ENCODE peak calls at places on chromosomes 7 and 10, in six cellular contexts. T is body of pancreas, O is HCT116, F is esophagus muscularis mucosa, D is right lobe of liver, V is A549. M is an unnamed sample.

GRCh38 chr10:73408061-73408460 is 5.8 kb downstream of the ANXA7 start:
- DNase-seq in T (no peak), O (no peak), F (no peak), D (no peak), V (no peak), M (no peak)

GRCh38 chr7:66930341-66930740 is 9.3 kb downstream of the TMEM248 start:
- DNase-seq in T (no peak), O (peak), F (no peak), D (no peak), V (peak), M (no peak)

GRCh38 chr7:16028103-16028502 is 341.6 kb upstream of the MEOX2 start:
- DNase-seq in T (no peak), O (no peak), F (no peak), D (no peak), V (no peak), M (peak)

GRCh38 chr7:131189488-131189887 is 138.2 kb upstream of the MKLN1 start:
- DNase-seq in T (no peak), O (no peak), F (no peak), D (no peak), V (no peak), M (no peak)

GRCh38 chr7:30505174-30505697 is 607 bp upstream of the GGCT start:
- DNase-seq in T (no peak), O (no peak), F (no peak), D (no peak), V (no peak), M (no peak)

GRCh38 chr10:1380075-1380793 is 324.0 kb downstream of the WDR37 start:
- DNase-seq in T (no peak), O (no peak), F (peak), D (no peak), V (no peak), M (no peak)

GRCh38 chr10:88813200-88813599 is 10.7 kb downstream of the LIPM start:
- DNase-seq in T (no peak), O (no peak), F (no peak), D (no peak), V (no peak), M (no peak)

GRCh38 chr7:3943779-3944520 is 642.9 kb downstream of the SDK1 start:
- DNase-seq in T (no peak), O (no peak), F (no peak), D (no peak), V (no peak), M (no peak)

GRCh38 chr7:2583798-2584580 is 25.2 kb downstream of the IQCE start:
- DNase-seq in T (peak), O (no peak), F (no peak), D (no peak), V (no peak), M (no peak)

GRCh38 chr10:108597031-108597430 is 1326.3 kb downstream of the XPNPEP1 start:
- DNase-seq in T (no peak), O (no peak), F (no peak), D (no peak), V (no peak), M (no peak)

GRCh38 chr10:104527013-104527412 is 114.1 kb upstream of the SORCS3 start:
- DNase-seq in T (no peak), O (no peak), F (no peak), D (no peak), V (no peak), M (no peak)

GRCh38 chr7:131056007-131056406 is 271.7 kb upstream of the MKLN1 start:
- DNase-seq in T (no peak), O (no peak), F (no peak), D (no peak), V (no peak), M (no peak)

GRCh38 chr7:40348126-40348728 is 213.4 kb downstream of the SUGCT start:
- DNase-seq in T (no peak), O (no peak), F (no peak), D (no peak), V (no peak), M (no peak)

GRCh38 chr10:85926986-85927385 is 439.6 kb downstream of the GRID1 start:
- DNase-seq in T (no peak), O (no peak), F (peak), D (no peak), V (no peak), M (no peak)

GRCh38 chr10:5665380-5666323 is 743 bp downstream of the ASB13 start:
- DNase-seq in T (peak), O (no peak), F (no peak), D (peak), V (no peak), M (no peak)

GRCh38 chr7:142790565-142790964 is 19.8 kb downstream of the PRSS2 start:
- DNase-seq in T (no peak), O (no peak), F (no peak), D (no peak), V (no peak), M (no peak)

DNA sequence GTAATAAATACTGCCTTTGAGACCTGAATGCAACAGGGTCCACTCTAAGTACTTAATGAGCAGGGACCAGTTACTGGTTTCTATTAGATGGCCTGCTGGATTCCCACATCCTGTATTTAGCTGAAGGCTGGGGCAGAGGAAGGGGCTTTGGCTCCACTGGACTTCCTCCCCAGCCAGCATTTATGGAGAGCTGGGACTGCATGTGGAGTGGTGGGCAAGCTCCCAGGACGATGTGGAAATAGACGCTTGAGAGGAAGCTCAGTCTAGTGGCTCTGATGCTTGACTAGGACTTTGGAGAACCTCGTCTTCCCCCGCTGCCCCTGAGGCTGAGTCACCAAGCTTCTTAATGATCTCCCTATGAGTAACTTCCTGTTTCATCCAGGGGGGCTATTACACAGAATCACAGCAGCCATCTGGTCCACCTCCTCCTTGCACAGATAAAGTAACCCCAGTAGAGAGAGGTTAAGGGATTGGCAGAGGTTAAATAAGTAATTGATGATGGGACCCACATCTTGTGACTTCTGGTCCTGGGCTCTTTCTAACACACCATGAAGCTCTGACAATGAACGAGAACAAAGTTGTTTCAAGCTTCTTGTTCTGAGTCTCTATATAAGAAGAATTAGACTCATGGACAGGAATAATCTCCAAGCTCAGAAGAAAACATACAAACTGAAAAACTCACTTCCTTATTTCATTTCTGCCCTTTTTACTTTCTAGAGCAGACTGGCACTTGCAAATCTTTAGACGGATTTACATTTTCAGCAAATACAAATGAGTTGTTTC is 126.2 kb downstream of the PRPF18 start:
- DNase-seq in T (peak), O (peak), F (peak), D (peak), V (peak), M (peak)
- TF ChIP-seq POLR2A in T (no peak), O (no peak), F (no peak), D (no peak), V (no peak), M (no peak)

GRCh38 chr7:157660971-157661610 is 324.3 kb downstream of the DNAJB6 start:
- DNase-seq in T (no peak), O (no peak), F (no peak), D (no peak), V (no peak), M (no peak)
- TF ChIP-seq POLR2A in T (no peak), O (no peak), F (no peak), D (no peak), V (no peak), M (no peak)

GRCh38 chr7:44964384-44964830 is 14.4 kb downstream of the MYO1G start:
- DNase-seq in T (no peak), O (no peak), F (no peak), D (no peak), V (peak), M (no peak)
- TF ChIP-seq POLR2A in T (no peak), O (no peak), F (no peak), D (no peak), V (no peak), M (no peak)

GRCh38 chr10:123392182-123392930 is 238.2 kb downstream of the BUB3 start:
- DNase-seq in T (no peak), O (no peak), F (no peak), D (no peak), V (no peak), M (no peak)
- TF ChIP-seq POLR2A in T (no peak), O (no peak), F (no peak), D (no peak), V (no peak), M (no peak)

GRCh38 chr10:11162828-11163599 is 145.3 kb downstream of the CELF2 start:
- DNase-seq in T (peak), O (no peak), F (no peak), D (peak), V (no peak), M (no peak)
- TF ChIP-seq POLR2A in T (no peak), O (no peak), F (no peak), D (peak), V (no peak), M (no peak)

GRCh38 chr7:90595801-90596683 is at the start of gene CDK14:
- DNase-seq in T (peak), O (peak), F (no peak), D (peak), V (peak), M (peak)
- TF ChIP-seq POLR2A in T (peak), O (peak), F (no peak), D (peak), V (no peak), M (peak)

GRCh38 chr10:102467318-102467717 is 16.0 kb upstream of the C10orf95 start:
- DNase-seq in T (no peak), O (no peak), F (no peak), D (no peak), V (no peak), M (no peak)
- TF ChIP-seq POLR2A in T (no peak), O (no peak), F (no peak), D (no peak), V (no peak), M (no peak)

M was measured in H54.